ENCODE peak calls at places on chromosomes 13 and 19, in five cellular contexts. J is SK-N-SH, X is IMR-90, C is GM12878, V is K562. M is an unnamed sample.

GRCh38 chr13:41827507-41828213 is 133.2 kb downstream of the VWA8 start:
- DNase-seq in J (no peak), X (peak; percentile 94), C (no peak), V (no peak), M (peak; percentile 38)

GRCh38 chr19:35940839-35941238 is 4.7 kb downstream of the LRFN3 start:
- DNase-seq in J (no peak), X (no peak), C (no peak), V (no peak), M (no peak)

GRCh38 chr13:108769213-108770070 is 140.0 kb downstream of the MYO16 start:
- DNase-seq in J (no peak), X (no peak), C (no peak), V (peak; percentile 89), M (peak; percentile 38)

GRCh38 chr19:51323481-51323891 is 12.0 kb downstream of the IGLON5 start:
- DNase-seq in J (no peak), X (no peak), C (no peak), V (no peak), M (no peak)

GRCh38 chr19:48739835-48740704 is at the start of gene RASIP1:
- DNase-seq in J (no peak), X (no peak), C (no peak), V (no peak), M (no peak)

GRCh38 chr13:45269204-45269603 is 68.4 kb upstream of the KCTD4 start:
- DNase-seq in J (no peak), X (peak; percentile 20), C (no peak), V (no peak), M (no peak)

GRCh38 chr19:14871619-14872230 is 14.2 kb downstream of the OR7A17 start:
- DNase-seq in J (peak; percentile 3), X (peak; percentile 11), C (peak; percentile 2), V (peak; percentile 29), M (peak; percentile 7)

GRCh38 chr13:40026174-40026585 is 370.7 kb downstream of the COG6 start:
- DNase-seq in J (no peak), X (peak; percentile 11), C (peak; percentile 100), V (no peak), M (no peak)

GRCh38 chr13:72208112-72208645 is 341.2 kb upstream of the DACH1 start:
- DNase-seq in J (peak; percentile 9), X (no peak), C (no peak), V (no peak), M (no peak)

GRCh38 chr19:38417544-38418506 is 8.2 kb downstream of the RASGRP4 start:
- DNase-seq in J (no peak), X (no peak), C (no peak), V (peak; percentile 93), M (peak; percentile 74)

GRCh38 chr13:72437458-72437857 is 290.0 kb downstream of the MZT1 start:
- DNase-seq in J (no peak), X (peak; percentile 63), C (no peak), V (no peak), M (no peak)

GRCh38 chr13:84481958-84482357 is 599.7 kb upstream of the SLITRK1 start:
- DNase-seq in J (no peak), X (peak; percentile 87), C (no peak), V (no peak), M (no peak)

GRCh38 chr13:74274946-74275345 is 140.7 kb upstream of the KLF12 start:
- DNase-seq in J (no peak), X (no peak), C (no peak), V (no peak), M (no peak)

GRCh38 chr19:12669272-12670158 is 2.9 kb downstream of the WDR83 start:
- DNase-seq in J (peak; percentile 82), X (peak; percentile 85), C (peak; percentile 72), V (peak; percentile 89), M (peak; percentile 71)

GRCh38 chr19:19860756-19861390 is 4.8 kb upstream of the ZNF253 start:
- DNase-seq in J (peak; percentile 58), X (no peak), C (no peak), V (peak; percentile 49), M (no peak)

GRCh38 chr19:35731353-35731752 is 10.9 kb downstream of the IGFLR1 start:
- DNase-seq in J (no peak), X (no peak), C (no peak), V (no peak), M (no peak)

GRCh38 chr13:113633485-113633873 is 24.5 kb downstream of the ATP4B start:
- DNase-seq in J (no peak), X (no peak), C (no peak), V (no peak), M (no peak)

GRCh38 chr19:1222394-1222793 is 15.4 kb downstream of the CBARP start:
- DNase-seq in J (peak; percentile 76), X (no peak), C (no peak), V (no peak), M (no peak)

GRCh38 chr13:55000844-55001243 is 1972.2 kb downstream of the OLFM4 start:
- DNase-seq in J (no peak), X (no peak), C (no peak), V (no peak), M (no peak)

GRCh38 chr19:8890260-8890659 is 58.1 kb downstream of the MBD3L1 start:
- DNase-seq in J (no peak), X (no peak), C (no peak), V (no peak), M (no peak)

GRCh38 chr13:74575729-74576125 is 441.5 kb upstream of the KLF12 start:
- DNase-seq in J (peak; percentile 90), X (peak; percentile 33), C (no peak), V (peak; percentile 73), M (peak; percentile 0)

GRCh38 chr13:110592670-110593069 is 22.7 kb upstream of the NAXD start:
- DNase-seq in J (no peak), X (peak; percentile 81), C (no peak), V (no peak), M (no peak)

GRCh38 chr19:49469828-49470614 is 4.0 kb upstream of the FLT3LG start:
- DNase-seq in J (no peak), X (peak; percentile 32), C (peak; percentile 84), V (no peak), M (no peak)

GRCh38 chr19:32743447-32743846 is 23.9 kb downstream of the TDRD12 start:
- DNase-seq in J (no peak), X (no peak), C (no peak), V (no peak), M (no peak)

GRCh38 chr19:10270616-10271394 is at the start of gene ICAM1:
- DNase-seq in J (peak; percentile 52), X (peak; percentile 66), C (no peak), V (peak; percentile 92), M (no peak)

GRCh38 chr13:19183676-19184075 is 2.1 kb upstream of the TUBA3C start:
- DNase-seq in J (no peak), X (no peak), C (no peak), V (no peak), M (no peak)

GRCh38 chr19:11506101-11506555 is 489 bp upstream of the ZNF653 start:
- DNase-seq in J (no peak), X (no peak), C (no peak), V (no peak), M (no peak)
- TF ChIP-seq RFX5 in J (no peak), X (no peak), C (no peak), V (no peak), M (no peak)

GRCh38 chr19:18086590-18087138 is at the start of gene IL12RB1:
- DNase-seq in J (no peak), X (no peak), C (peak; percentile 44), V (no peak), M (no peak)
- TF ChIP-seq RCOR1 in J (no peak), X (no peak), C (peak; percentile 49), V (no peak), M (no peak)

GRCh38 chr19:7862413-7862951 is 11.7 kb downstream of the PRR36 start:
- DNase-seq in J (peak; percentile 99), X (peak; percentile 34), C (no peak), V (peak; percentile 93), M (no peak)
- TF ChIP-seq RFX5 in J (no peak), X (no peak), C (no peak), V (no peak), M (no peak)

DNA sequence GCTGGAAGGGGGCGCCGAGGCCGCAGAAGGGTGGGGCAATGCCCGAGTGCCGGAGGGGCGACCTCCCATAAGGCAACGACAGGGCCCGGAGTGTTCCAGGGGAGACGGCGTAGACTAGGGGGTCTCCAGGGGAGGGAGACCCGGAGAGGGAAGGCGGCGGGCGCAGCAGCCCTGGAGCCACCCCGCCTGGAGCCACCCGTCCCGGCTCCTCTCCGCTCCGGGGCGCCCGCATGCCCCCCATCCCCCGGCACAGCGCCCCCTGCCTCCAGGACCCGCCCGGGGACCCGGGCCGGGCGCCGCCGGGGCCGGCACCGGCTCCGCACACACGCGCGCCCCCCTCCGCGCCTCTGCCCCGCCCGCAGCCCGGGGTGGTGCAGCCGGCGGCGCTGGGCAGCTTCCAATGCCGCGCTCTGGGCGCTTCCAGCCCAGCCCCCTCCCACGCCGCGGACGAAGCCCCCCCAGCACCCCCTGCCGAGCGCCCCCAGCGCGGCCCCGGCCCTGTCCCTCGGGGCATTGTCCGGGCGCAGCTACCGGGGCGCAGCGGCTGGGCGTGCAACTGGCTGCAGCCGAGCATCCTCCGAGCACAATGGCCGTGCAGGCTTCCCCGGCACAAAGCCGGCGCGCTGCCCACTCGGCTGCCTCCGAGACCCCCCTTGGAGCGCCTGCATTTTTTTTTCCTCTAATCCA is 519 bp downstream of the PTPRS start:
- DNase-seq in J (peak; percentile 87), X (no peak), C (no peak), V (peak; percentile 27), M (no peak)
- TF ChIP-seq RCOR1 in J (no peak), X (no peak), C (no peak), V (no peak), M (no peak)

GRCh38 chr13:77698211-77699058 is 948 bp downstream of the SLAIN1 start:
- DNase-seq in J (peak; percentile 72), X (no peak), C (no peak), V (no peak), M (no peak)

GRCh38 chr13:77696863-77697207 is 652 bp upstream of the SLAIN1 start:
- DNase-seq in J (no peak), X (no peak), C (no peak), V (no peak), M (no peak)

GRCh38 chr13:77697208-77698103 is at the start of gene SLAIN1:
- DNase-seq in J (peak; percentile 98), X (peak; percentile 5), C (no peak), V (peak; percentile 54), M (peak; percentile 49)

GRCh38 chr13:77693449-77693940 is 4.0 kb upstream of the SLAIN1 start:
- DNase-seq in J (no peak), X (no peak), C (no peak), V (no peak), M (no peak)

DNA sequence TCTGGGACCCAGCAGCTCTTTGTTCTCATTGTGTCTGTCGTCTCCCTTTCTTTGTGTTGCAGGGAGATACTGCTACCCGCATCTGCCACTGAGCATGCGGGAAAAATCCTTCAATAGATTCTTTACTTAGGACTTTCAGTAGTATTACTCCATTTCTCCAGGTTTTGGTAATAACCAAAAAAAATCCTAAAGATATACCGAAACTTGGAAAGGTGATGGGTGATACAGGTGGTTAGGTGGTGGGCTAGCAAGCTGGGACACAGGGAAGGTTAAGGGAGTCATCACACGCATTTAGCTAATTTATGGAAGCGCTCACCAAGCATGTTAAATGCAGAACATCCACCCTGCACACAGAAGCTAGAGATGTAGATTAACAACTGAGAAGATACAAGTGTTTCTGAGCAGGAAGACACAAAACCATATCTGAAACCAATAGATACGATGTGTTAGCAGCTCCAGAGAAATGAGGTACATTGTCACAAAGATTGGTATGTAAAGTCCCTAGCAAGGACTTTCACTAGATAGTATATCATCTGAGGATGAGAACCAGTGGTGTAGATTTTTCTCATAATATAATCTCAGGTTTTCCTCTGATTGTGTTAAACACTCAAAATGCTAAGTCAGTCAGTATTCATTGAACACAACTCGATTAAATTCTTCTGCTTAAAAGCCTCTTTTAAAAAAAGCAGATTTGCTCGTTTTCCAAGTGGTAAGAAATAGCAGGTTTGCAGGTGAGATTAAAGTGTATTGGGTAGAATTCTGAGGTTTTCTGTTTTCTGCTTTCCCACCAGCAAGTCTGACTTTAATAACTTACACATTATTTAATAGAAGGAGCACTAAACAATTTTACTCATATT is 1.3 kb upstream of the SLAIN1 start:
- DNase-seq in J (peak; percentile 45), X (no peak), C (no peak), V (no peak), M (no peak)
- TF ChIP-seq RFX5 in J (no peak), X (no peak), C (no peak), V (no peak), M (no peak)